ENCODE peak calls at places on chromosomes 12 and 14, in nine cellular contexts. I is KBM-7; Y is naive thymus-derived CD8-positive, alpha-beta T cell; V is fibroblast of mammary gland; T is left lung; X is GM12891; K is SK-N-SH; A is T47D; W is Caki2. B is an unnamed sample.
A peak's percentile ranks its signal among the peaks of the same experiment; 100 is the strongest.

GRCh38 chr12:67533159-67533558 is 115.4 kb upstream of the DYRK2 start:
- DNase-seq in I (no peak), Y (no peak), V (peak; percentile 28), T (no peak), X (no peak), K (no peak), A (no peak), W (no peak), B (no peak)

GRCh38 chr14:31763041-31763440 is 201.8 kb downstream of the NUBPL start:
- DNase-seq in I (no peak), Y (no peak), V (no peak), T (no peak), X (no peak), K (no peak), A (no peak), W (no peak), B (no peak)

GRCh38 chr12:76340680-76341435 is 7.4 kb downstream of the BBS10 start:
- DNase-seq in I (no peak), Y (no peak), V (no peak), T (no peak), X (no peak), K (no peak), A (no peak), W (no peak), B (no peak)

GRCh38 chr14:68891851-68892660 is 87.0 kb downstream of the ACTN1 start:
- DNase-seq in I (no peak), Y (no peak), V (peak; percentile 77), T (peak; percentile 39), X (no peak), K (no peak), A (no peak), W (no peak), B (no peak)

GRCh38 chr14:105126126-105126969 is 42.2 kb downstream of the JAG2 start:
- DNase-seq in I (no peak), Y (no peak), V (no peak), T (no peak), X (no peak), K (no peak), A (no peak), W (no peak), B (peak; percentile 63)

GRCh38 chr12:9793774-9794395 is 33.2 kb upstream of the CD69 start:
- DNase-seq in I (peak; percentile 92), Y (no peak), V (no peak), T (no peak), X (no peak), K (no peak), A (no peak), W (no peak), B (no peak)

GRCh38 chr14:74579447-74580274 is 32.4 kb downstream of the LTBP2 start:
- DNase-seq in I (no peak), Y (peak; percentile 6), V (peak; percentile 93), T (no peak), X (no peak), K (no peak), A (no peak), W (peak; percentile 55), B (peak; percentile 37)

GRCh38 chr12:14605401-14605989 is 37.8 kb upstream of the PLBD1 start:
- DNase-seq in I (peak; percentile 19), Y (no peak), V (no peak), T (no peak), X (no peak), K (no peak), A (no peak), W (peak; percentile 12), B (no peak)

GRCh38 chr14:66444271-66444987 is 41.7 kb upstream of the CCDC196 start:
- DNase-seq in I (no peak), Y (no peak), V (peak; percentile 66), T (no peak), X (no peak), K (no peak), A (no peak), W (no peak), B (no peak)

GRCh38 chr12:63792333-63792732 is 12.6 kb downstream of the RXYLT1 start:
- DNase-seq in I (no peak), Y (no peak), V (no peak), T (no peak), X (no peak), K (no peak), A (no peak), W (no peak), B (no peak)